ENCODE peak calls at places on chromosomes 13 and 19, in four cellular contexts. One of them, this sample, is unnamed. For H3K36me3, the result is how much of the 10 kb centered on the place peaks cover.

GRCh38 chr19:40674291-40674690 is 16.2 kb downstream of the NUMBL start:
- DNase-seq in mammary epithelial cell: no peak
- DNase-seq in HCT116: no peak
- DNase-seq in IMR-90: no peak
- DNase-seq in this sample: no peak

GRCh38 chr19:14072535-14073231 is at the start of gene MISP3:
- DNase-seq in HCT116: no peak
- DNase-seq in IMR-90: no peak
- DNase-seq in mammary epithelial cell: peak
- DNase-seq in this sample: peak

GRCh38 chr13:96089749-96090239 is at the start of gene HS6ST3:
- DNase-seq in IMR-90: no peak
- DNase-seq in HCT116: peak
- DNase-seq in mammary epithelial cell: peak
- DNase-seq in this sample: no peak

GRCh38 chr19:47203254-47203653 is 27.7 kb downstream of the BBC3 start:
- DNase-seq in HCT116: no peak
- DNase-seq in mammary epithelial cell: no peak
- DNase-seq in IMR-90: no peak
- DNase-seq in this sample: no peak

GRCh38 chr13:77124423-77124822 is 97.5 kb upstream of the FBXL3 start:
- DNase-seq in HCT116: no peak
- DNase-seq in mammary epithelial cell: no peak
- DNase-seq in IMR-90: no peak
- DNase-seq in this sample: no peak

GRCh38 chr19:50383307-50383851 is 768 bp upstream of the POLD1 start:
- DNase-seq in mammary epithelial cell: no peak
- DNase-seq in IMR-90: no peak
- DNase-seq in HCT116: no peak
- DNase-seq in this sample: no peak

GRCh38 chr13:42396901-42397670 is 125.1 kb downstream of the AKAP11 start:
- DNase-seq in mammary epithelial cell: peak
- DNase-seq in IMR-90: no peak
- DNase-seq in HCT116: no peak
- DNase-seq in this sample: no peak

GRCh38 chr13:39133781-39134180 is 95.5 kb downstream of the NHLRC3 start:
- DNase-seq in HCT116: no peak
- DNase-seq in IMR-90: no peak
- DNase-seq in mammary epithelial cell: no peak
- DNase-seq in this sample: no peak

GRCh38 chr13:26988059-26988769 is 183.4 kb downstream of the USP12 start:
- DNase-seq in IMR-90: no peak
- DNase-seq in mammary epithelial cell: no peak
- DNase-seq in HCT116: no peak
- DNase-seq in this sample: no peak

GRCh38 chr13:40492511-40492910 is 173.9 kb downstream of the FOXO1 start:
- DNase-seq in mammary epithelial cell: no peak
- DNase-seq in HCT116: no peak
- DNase-seq in IMR-90: no peak
- DNase-seq in this sample: no peak

GRCh38 chr13:47904891-47905290 is 96.2 kb downstream of the SUCLA2 start:
- DNase-seq in IMR-90: no peak
- DNase-seq in HCT116: no peak
- DNase-seq in mammary epithelial cell: no peak
- DNase-seq in this sample: no peak

GRCh38 chr19:38004505-38005223 is 97.7 kb downstream of the SIPA1L3 start:
- DNase-seq in HCT116: peak
- DNase-seq in IMR-90: peak
- DNase-seq in mammary epithelial cell: peak
- DNase-seq in this sample: peak

GRCh38 chr19:14614099-14614412 is 31.2 kb downstream of the CLEC17A start:
- DNase-seq in mammary epithelial cell: no peak
- DNase-seq in HCT116: no peak
- DNase-seq in IMR-90: no peak
- DNase-seq in this sample: no peak

GRCh38 chr13:95954266-95954665 is 98.9 kb downstream of the UGGT2 start:
- DNase-seq in mammary epithelial cell: no peak
- DNase-seq in HCT116: no peak
- DNase-seq in IMR-90: no peak
- DNase-seq in this sample: no peak

GRCh38 chr19:45016388-45017314 is 15.4 kb downstream of the RELB start:
- DNase-seq in mammary epithelial cell: peak
- DNase-seq in HCT116: peak
- DNase-seq in IMR-90: peak
- DNase-seq in this sample: peak
- H3K4me2 ChIP-seq in mammary epithelial cell: no peak
- H3K4me2 ChIP-seq in HCT116: no peak
- H3K4me2 ChIP-seq in IMR-90: no peak
- H3K4me2 ChIP-seq in this sample: no peak

GRCh38 chr13:20799726-20800416 is 26.1 kb upstream of the EEF1AKMT1 start:
- DNase-seq in IMR-90: peak
- DNase-seq in HCT116: no peak
- DNase-seq in mammary epithelial cell: no peak
- DNase-seq in this sample: peak

GRCh38 chr13:20798027-20798426 is 24.3 kb upstream of the EEF1AKMT1 start:
- DNase-seq in IMR-90: no peak
- DNase-seq in mammary epithelial cell: no peak
- DNase-seq in HCT116: no peak
- DNase-seq in this sample: no peak

GRCh38 chr13:20801704-20802103 is 27.9 kb upstream of the EEF1AKMT1 start:
- DNase-seq in mammary epithelial cell: no peak
- DNase-seq in HCT116: no peak
- DNase-seq in IMR-90: no peak
- DNase-seq in this sample: no peak

DNA sequence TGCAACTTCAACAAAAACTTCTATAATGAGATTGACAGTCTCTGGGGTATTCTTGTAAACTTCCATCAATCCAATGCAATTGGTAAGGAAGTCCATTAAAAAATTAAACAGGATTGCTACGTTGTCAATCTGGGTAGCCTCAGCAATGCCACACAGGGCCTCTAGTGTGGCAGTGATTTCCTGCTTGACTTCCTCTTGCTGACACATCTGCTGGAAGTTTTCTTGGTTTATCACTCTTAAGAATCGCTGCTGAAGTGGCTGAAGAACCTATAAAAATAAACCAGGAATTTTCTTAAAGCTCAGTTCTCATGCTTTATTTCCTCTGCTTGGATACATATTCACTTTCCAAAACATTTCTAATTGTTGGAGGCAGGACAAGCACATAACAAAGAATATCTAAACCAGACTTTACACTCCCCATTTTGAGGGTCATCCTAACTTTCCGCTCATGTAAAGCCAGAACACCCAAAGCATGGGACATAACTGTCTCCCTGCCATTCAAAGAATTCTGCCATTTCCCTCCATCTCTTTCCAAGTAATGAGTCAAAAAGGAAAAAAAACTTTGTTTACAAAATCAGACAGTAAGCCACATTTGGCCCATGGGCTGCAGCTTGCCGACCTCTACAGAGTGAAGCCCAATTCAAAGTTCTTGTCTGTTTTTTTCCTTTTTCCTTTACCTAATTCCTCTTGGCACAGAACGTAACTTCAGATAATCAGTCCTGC is 23.2 kb upstream of the EEF1AKMT1 start:
- DNase-seq in HCT116: no peak
- DNase-seq in mammary epithelial cell: no peak
- DNase-seq in IMR-90: peak
- DNase-seq in this sample: peak
- H3K36me3 ChIP-seq in HCT116: under half
- H3K36me3 ChIP-seq in mammary epithelial cell: under half
- H3K36me3 ChIP-seq in IMR-90: under half
- H3K36me3 ChIP-seq in this sample: under half

GRCh38 chr19:7921302-7921954 is 1.3 kb downstream of the SNAPC2 start:
- DNase-seq in mammary epithelial cell: no peak
- DNase-seq in IMR-90: no peak
- DNase-seq in HCT116: no peak
- DNase-seq in this sample: no peak
- H3K4me2 ChIP-seq in mammary epithelial cell: peak
- H3K4me2 ChIP-seq in IMR-90: peak
- H3K4me2 ChIP-seq in HCT116: peak
- H3K4me2 ChIP-seq in this sample: peak

DNA sequence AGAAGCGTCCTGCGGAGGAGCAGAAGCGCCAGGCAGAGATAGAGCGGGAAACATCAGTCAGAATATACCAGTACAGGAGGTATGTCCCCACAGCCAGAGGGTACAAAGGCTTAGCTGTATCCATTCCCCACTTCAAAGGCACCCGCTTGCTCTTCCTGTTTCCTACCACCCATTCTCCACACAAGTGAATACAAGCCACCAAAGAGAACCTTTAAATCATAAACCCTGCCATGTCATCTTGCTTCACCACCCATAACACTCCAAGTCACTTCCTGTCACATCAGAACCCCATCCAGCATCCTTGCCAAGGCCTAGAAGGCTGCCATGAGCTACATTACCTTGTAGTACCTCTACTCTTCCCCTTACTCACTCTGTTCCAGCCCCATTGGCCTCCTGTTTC is 205.8 kb downstream of the LMO7 start:
- DNase-seq in HCT116: no peak
- DNase-seq in IMR-90: no peak
- DNase-seq in mammary epithelial cell: no peak
- DNase-seq in this sample: no peak
- H3K36me3 ChIP-seq in HCT116: under half
- H3K36me3 ChIP-seq in IMR-90: under half
- H3K36me3 ChIP-seq in mammary epithelial cell: under half
- H3K36me3 ChIP-seq in this sample: half or more

DNA sequence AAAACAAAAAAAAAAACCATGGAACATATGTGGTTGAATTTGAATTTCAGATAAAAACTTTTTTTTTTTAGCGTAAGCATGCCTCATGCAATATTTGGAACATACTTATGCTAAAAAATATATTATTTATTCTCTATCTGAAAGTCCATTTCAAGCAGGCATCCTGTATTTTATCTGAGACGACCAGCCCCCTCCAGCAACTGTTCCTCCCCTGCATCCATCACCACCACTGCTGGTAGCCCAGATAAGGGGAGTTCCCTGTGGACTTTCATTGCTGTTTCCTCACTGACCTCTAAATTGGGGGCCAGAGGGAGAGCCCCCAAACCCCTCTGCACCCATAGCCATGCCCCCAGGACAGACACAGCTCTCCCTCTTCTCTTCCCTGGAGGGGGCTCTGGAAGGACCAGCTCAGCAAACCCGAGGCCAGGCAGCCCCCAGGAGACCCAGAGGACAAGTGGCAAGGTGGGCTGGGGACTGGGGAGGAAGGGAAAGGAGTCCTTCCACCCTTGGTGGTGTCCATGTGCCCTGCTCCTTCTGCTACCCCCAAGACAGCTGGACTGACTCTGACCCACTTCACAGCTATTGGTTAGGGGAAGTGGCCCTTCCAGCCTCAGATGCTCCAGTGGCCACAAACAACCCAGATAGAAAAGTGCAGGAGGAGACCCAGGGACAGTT is 6.6 kb upstream of the SIGLEC12 start:
- DNase-seq in HCT116: no peak
- DNase-seq in IMR-90: no peak
- DNase-seq in mammary epithelial cell: no peak
- DNase-seq in this sample: no peak
- H3K4me2 ChIP-seq in HCT116: no peak
- H3K4me2 ChIP-seq in IMR-90: no peak
- H3K4me2 ChIP-seq in mammary epithelial cell: no peak
- H3K4me2 ChIP-seq in this sample: no peak

GRCh38 chr13:113602291-113602970 is 17.9 kb downstream of the TFDP1 start:
- DNase-seq in IMR-90: no peak
- DNase-seq in mammary epithelial cell: no peak
- DNase-seq in HCT116: no peak
- DNase-seq in this sample: no peak
- H3K36me3 ChIP-seq in IMR-90: under half
- H3K36me3 ChIP-seq in mammary epithelial cell: under half
- H3K36me3 ChIP-seq in HCT116: under half
- H3K36me3 ChIP-seq in this sample: under half

GRCh38 chr19:6041991-6042421 is 64.1 kb upstream of the RANBP3 start:
- DNase-seq in mammary epithelial cell: no peak
- DNase-seq in HCT116: no peak
- DNase-seq in IMR-90: no peak
- DNase-seq in this sample: no peak

GRCh38 chr19:6041071-6041470 is 63.1 kb upstream of the RANBP3 start:
- DNase-seq in IMR-90: no peak
- DNase-seq in HCT116: no peak
- DNase-seq in mammary epithelial cell: no peak
- DNase-seq in this sample: no peak

GRCh38 chr19:6042776-6043726 is 65.1 kb upstream of the RANBP3 start:
- DNase-seq in mammary epithelial cell: no peak
- DNase-seq in IMR-90: no peak
- DNase-seq in HCT116: no peak
- DNase-seq in this sample: no peak

GRCh38 chr19:6038634-6039405 is 60.9 kb upstream of the RANBP3 start:
- DNase-seq in IMR-90: peak
- DNase-seq in HCT116: no peak
- DNase-seq in mammary epithelial cell: no peak
- DNase-seq in this sample: no peak

GRCh38 chr19:6039541-6040225 is 61.7 kb upstream of the RANBP3 start:
- DNase-seq in mammary epithelial cell: no peak
- DNase-seq in IMR-90: no peak
- DNase-seq in HCT116: no peak
- DNase-seq in this sample: peak
- H3K4me2 ChIP-seq in mammary epithelial cell: no peak
- H3K4me2 ChIP-seq in IMR-90: no peak
- H3K4me2 ChIP-seq in HCT116: no peak
- H3K4me2 ChIP-seq in this sample: peak

This sample was measured in astrocyte.